ENCODE peak calls at places on chromosomes 6 and 20, in ten cellular contexts. U is retina, C is left cardiac atrium, W is OCI-LY7, H is T-helper 1 cell, N is pons, D is Calu3, R is HFFc6, B is A172, T is neural crest cell. Q is an unnamed sample.

GRCh38 chr6:30955367-30956042 is 14.7 kb downstream of the MUCL3 start:
- DNase-seq in U (peak), C (peak), W (no peak), H (peak), N (peak), D (peak), R (no peak), B (no peak), T (peak), Q (peak)

GRCh38 chr20:30489604-30490003 is 767.9 kb upstream of the DEFB115 start:
- DNase-seq in U (no peak), C (no peak), W (no peak), H (no peak), N (no peak), D (no peak), R (no peak), B (no peak), T (no peak), Q (no peak)

GRCh38 chr6:25447570-25447929 is 168.4 kb downstream of the CARMIL1 start:
- DNase-seq in U (no peak), C (no peak), W (no peak), H (no peak), N (peak), D (no peak), R (no peak), B (no peak), T (no peak), Q (no peak)

GRCh38 chr20:63791497-63792156 is 39.4 kb downstream of the ZBTB46 start:
- DNase-seq in U (peak), C (peak), W (no peak), H (no peak), N (no peak), D (no peak), R (no peak), B (no peak), T (peak), Q (no peak)

GRCh38 chr6:69976591-69977090 is 110.3 kb downstream of the COL19A1 start:
- DNase-seq in U (no peak), C (no peak), W (no peak), H (no peak), N (no peak), D (no peak), R (no peak), B (peak), T (no peak), Q (no peak)

GRCh38 chr6:24376875-24377274 is 19.0 kb upstream of the DCDC2 start:
- DNase-seq in U (no peak), C (no peak), W (no peak), H (no peak), N (no peak), D (no peak), R (no peak), B (no peak), T (no peak), Q (no peak)

GRCh38 chr6:167700199-167700598 is 126.5 kb upstream of the AFDN start:
- DNase-seq in U (no peak), C (no peak), W (no peak), H (no peak), N (no peak), D (no peak), R (no peak), B (peak), T (no peak), Q (no peak)

GRCh38 chr20:4195499-4195898 is 180.1 kb upstream of the RNF24 start:
- DNase-seq in U (peak), C (no peak), W (no peak), H (no peak), N (peak), D (no peak), R (no peak), B (no peak), T (peak), Q (no peak)

GRCh38 chr20:10594286-10594868 is 79.4 kb downstream of the JAG1 start:
- DNase-seq in U (no peak), C (no peak), W (no peak), H (no peak), N (no peak), D (no peak), R (no peak), B (peak), T (no peak), Q (no peak)

GRCh38 chr6:143419526-143419925 is 31.0 kb downstream of the ADAT2 start:
- DNase-seq in U (no peak), C (no peak), W (no peak), H (no peak), N (no peak), D (no peak), R (no peak), B (no peak), T (no peak), Q (no peak)

GRCh38 chr6:43093361-43094289 is 17.5 kb downstream of the PTK7 start:
- DNase-seq in U (peak), C (no peak), W (no peak), H (no peak), N (peak), D (peak), R (peak), B (peak), T (peak), Q (no peak)

GRCh38 chr6:15956205-15957106 is 172.4 kb upstream of the MYLIP start:
- DNase-seq in U (no peak), C (no peak), W (no peak), H (no peak), N (no peak), D (peak), R (no peak), B (no peak), T (no peak), Q (no peak)

GRCh38 chr20:35387334-35387733 is 24.4 kb downstream of the UQCC1 start:
- DNase-seq in U (no peak), C (no peak), W (no peak), H (no peak), N (no peak), D (no peak), R (peak), B (peak), T (no peak), Q (no peak)

GRCh38 chr6:118377711-118378414 is 170.2 kb upstream of the PLN start:
- DNase-seq in U (peak), C (peak), W (no peak), H (no peak), N (no peak), D (no peak), R (no peak), B (no peak), T (no peak), Q (no peak)

GRCh38 chr20:13017235-13017634 is 8.5 kb downstream of the SPTLC3 start:
- DNase-seq in U (no peak), C (no peak), W (no peak), H (no peak), N (no peak), D (no peak), R (no peak), B (no peak), T (no peak), Q (no peak)

GRCh38 chr20:33653900-33654596 is 8.1 kb upstream of the C20orf144 start:
- DNase-seq in U (peak), C (no peak), W (no peak), H (no peak), N (no peak), D (peak), R (no peak), B (no peak), T (no peak), Q (no peak)